ENCODE peak calls at places on chromosomes 11 and 22, in eight cellular contexts. E is right atrium auricular region, P is body of pancreas, W is hepatocyte, K is osteoblast, M is lower lobe of right lung, X is brain microvascular endothelial cell, U is OCI-LY7. J is an unnamed sample.

GRCh38 chr11:30016588-30017363 is at the start of gene KCNA4:
- DNase-seq in E (no peak), P (peak; percentile 15), W (peak; percentile 79), K (no peak), M (peak; percentile 51), X (no peak), U (no peak), J (no peak)

GRCh38 chr11:94734563-94735275 is 33.4 kb upstream of the AMOTL1 start:
- DNase-seq in E (no peak), P (no peak), W (peak; percentile 32), K (no peak), M (no peak), X (no peak), U (no peak), J (no peak)

GRCh38 chr11:115657586-115657985 is 153.4 kb upstream of the CADM1 start:
- DNase-seq in E (no peak), P (no peak), W (no peak), K (no peak), M (no peak), X (no peak), U (no peak), J (no peak)

GRCh38 chr11:11842426-11843008 is 745 bp downstream of the USP47 start:
- DNase-seq in E (peak; percentile 69), P (peak; percentile 55), W (peak; percentile 82), K (peak; percentile 80), M (peak; percentile 71), X (peak; percentile 68), U (peak; percentile 77), J (peak; percentile 41)

GRCh38 chr11:108654994-108655631 is 9.8 kb upstream of the DDX10 start:
- DNase-seq in E (no peak), P (peak; percentile 66), W (peak; percentile 56), K (peak; percentile 75), M (no peak), X (peak; percentile 49), U (peak; percentile 70), J (no peak)

GRCh38 chr11:60924110-60924905 is at the start of gene TMEM132A:
- DNase-seq in E (no peak), P (peak; percentile 74), W (peak; percentile 84), K (peak; percentile 100), M (peak; percentile 75), X (peak; percentile 62), U (peak; percentile 35), J (no peak)

GRCh38 chr11:87405843-87406242 is 368.1 kb downstream of the TMEM135 start:
- DNase-seq in E (peak; percentile 63), P (no peak), W (no peak), K (peak; percentile 46), M (no peak), X (no peak), U (no peak), J (no peak)

GRCh38 chr11:32006799-32007388 is 84.0 kb upstream of the RCN1 start:
- DNase-seq in E (no peak), P (no peak), W (peak; percentile 66), K (no peak), M (no peak), X (peak; percentile 46), U (peak; percentile 37), J (no peak)

GRCh38 chr11:714436-714835 is 8.4 kb downstream of the EPS8L2 start:
- DNase-seq in E (no peak), P (no peak), W (no peak), K (peak; percentile 56), M (no peak), X (no peak), U (no peak), J (no peak)

GRCh38 chr11:65945941-65946558 is 770 bp downstream of the TSGA10IP start:
- DNase-seq in E (no peak), P (no peak), W (no peak), K (peak; percentile 57), M (no peak), X (no peak), U (no peak), J (no peak)

GRCh38 chr11:12552677-12553076 is 121.5 kb upstream of the TEAD1 start:
- DNase-seq in E (peak; percentile 60), P (no peak), W (peak; percentile 39), K (no peak), M (no peak), X (peak; percentile 30), U (no peak), J (peak; percentile 89)

GRCh38 chr11:71441251-71441650 is 6.9 kb downstream of the DHCR7 start:
- DNase-seq in E (no peak), P (no peak), W (no peak), K (no peak), M (no peak), X (no peak), U (no peak), J (no peak)

GRCh38 chr11:73391665-73392064 is 15.5 kb downstream of the RELT start:
- DNase-seq in E (no peak), P (no peak), W (no peak), K (peak; percentile 83), M (peak; percentile 23), X (no peak), U (no peak), J (no peak)

GRCh38 chr11:62677160-62677559 is 1.7 kb downstream of the UBXN1 start:
- DNase-seq in E (no peak), P (no peak), W (no peak), K (no peak), M (no peak), X (no peak), U (no peak), J (no peak)

GRCh38 chr11:111612211-111612610 is 10.0 kb downstream of the SIK2 start:
- DNase-seq in E (no peak), P (no peak), W (no peak), K (no peak), M (no peak), X (no peak), U (no peak), J (no peak)

GRCh38 chr11:29119116-29119515 is 897.7 kb downstream of the KCNA4 start:
- DNase-seq in E (no peak), P (no peak), W (peak; percentile 5), K (peak; percentile 0), M (no peak), X (peak; percentile 63), U (no peak), J (no peak)

GRCh38 chr22:46528121-46528610 is 9.3 kb downstream of the CELSR1 start:
- DNase-seq in E (no peak), P (no peak), W (peak; percentile 82), K (peak; percentile 95), M (no peak), X (peak; percentile 93), U (no peak), J (no peak)

GRCh38 chr22:32341122-32341740 is 16.4 kb upstream of the RFPL3 start:
- DNase-seq in E (peak; percentile 50), P (no peak), W (no peak), K (no peak), M (no peak), X (no peak), U (no peak), J (no peak)

GRCh38 chr11:95767498-95767897 is 22.1 kb downstream of the FAM76B start:
- DNase-seq in E (no peak), P (no peak), W (no peak), K (no peak), M (no peak), X (peak; percentile 16), U (no peak), J (no peak)

GRCh38 chr11:123166095-123166559 is 28.9 kb downstream of the CLMP start:
- DNase-seq in E (no peak), P (no peak), W (peak; percentile 77), K (no peak), M (peak; percentile 51), X (peak; percentile 82), U (peak; percentile 4), J (no peak)
- TF ChIP-seq CTCF in E (no peak), P (peak; percentile 25), W (peak; percentile 55), K (peak; percentile 71), M (peak; percentile 41), X (peak; percentile 92), U (peak; percentile 74), J (peak; percentile 66)

GRCh38 chr22:41620646-41621098 is at the start of gene DESI1:
- DNase-seq in E (no peak), P (no peak), W (peak; percentile 62), K (peak; percentile 79), M (no peak), X (no peak), U (no peak), J (no peak)

GRCh38 chr22:41621099-41621910 is at the start of gene XRCC6:
- DNase-seq in E (peak; percentile 100), P (peak; percentile 100), W (peak; percentile 100), K (peak; percentile 99), M (peak; percentile 100), X (peak; percentile 100), U (peak; percentile 100), J (peak; percentile 98)

GRCh38 chr22:41619979-41620645 is 731 bp downstream of the DESI1 start:
- DNase-seq in E (peak; percentile 63), P (peak; percentile 43), W (peak; percentile 68), K (peak; percentile 74), M (peak; percentile 67), X (no peak), U (peak; percentile 67), J (no peak)

GRCh38 chr22:41625577-41625976 is 4.5 kb downstream of the XRCC6 start:
- DNase-seq in E (no peak), P (no peak), W (no peak), K (no peak), M (no peak), X (no peak), U (no peak), J (no peak)

GRCh38 chr22:41621911-41622179 is 750 bp downstream of the XRCC6 start:
- DNase-seq in E (no peak), P (no peak), W (no peak), K (no peak), M (no peak), X (no peak), U (no peak), J (no peak)
- H3K36me3 ChIP-seq in E (peaks cover 45% of the 10 kb centered on the region), P (no peaks in the 10 kb centered on the region), W (no peaks in the 10 kb centered on the region), K (peaks cover 31% of the 10 kb centered on the region), M (peaks cover 48% of the 10 kb centered on the region), X (peaks cover 25% of the 10 kb centered on the region), U (peaks cover 50% of the 10 kb centered on the region), J (peaks cover 5% of the 10 kb centered on the region)

DNA sequence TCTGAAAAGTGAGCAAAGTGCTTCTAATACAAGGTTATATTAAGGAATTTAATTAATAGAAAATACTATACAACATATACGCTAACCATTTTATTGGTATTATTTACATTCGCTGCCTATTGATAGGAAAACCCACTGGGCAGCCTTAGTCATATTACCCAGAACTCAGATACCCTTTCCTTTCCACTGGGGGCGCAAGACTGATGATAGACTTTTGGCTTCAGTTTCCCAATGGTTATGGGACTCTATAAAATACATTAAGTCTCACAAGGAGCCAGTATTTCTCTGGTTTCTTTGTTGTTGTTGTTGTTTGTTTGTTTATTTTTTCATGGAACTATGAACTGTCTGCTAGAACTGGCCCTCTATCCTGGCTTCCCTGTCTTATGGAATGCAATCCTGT is 471.1 kb upstream of the KIRREL3 start:
- DNase-seq in E (no peak), P (no peak), W (no peak), K (no peak), M (no peak), X (no peak), U (no peak), J (no peak)
- TF ChIP-seq CTCF in E (no peak), P (no peak), W (no peak), K (no peak), M (no peak), X (no peak), U (peak; percentile 73), J (no peak)

GRCh38 chr11:48125866-48126265 is 90.7 kb upstream of the OR4B1 start:
- DNase-seq in E (no peak), P (no peak), W (no peak), K (no peak), M (no peak), X (no peak), U (no peak), J (no peak)
- H3K36me3 ChIP-seq in E (peaks cover 6% of the 10 kb centered on the region), P (no peaks in the 10 kb centered on the region), W (no peaks in the 10 kb centered on the region), K (peaks cover 65% of the 10 kb centered on the region), M (peaks cover 82% of the 10 kb centered on the region), X (peaks cover 46% of the 10 kb centered on the region), U (peaks cover 67% of the 10 kb centered on the region), J (peaks cover 18% of the 10 kb centered on the region)